ENCODE peak calls at places on chromosome 12, in six cellular contexts. Q is RWPE1, F is GM10248, E is body of pancreas, B is fibroblast of pulmonary artery, I is nephron progenitor cell. Y is an unnamed sample.

GRCh38 chr12:39296496-39296895 is 146.4 kb downstream of the KIF21A start:
- DNase-seq in F (no peak), E (no peak), Q (no peak), B (no peak), I (no peak), Y (no peak)

GRCh38 chr12:123655420-123655819 is 15.5 kb upstream of the TCTN2 start:
- DNase-seq in E (no peak), I (no peak), Q (no peak), F (peak; percentile 47), B (no peak), Y (no peak)

GRCh38 chr12:70787612-70788011 is 132.9 kb downstream of the PTPRR start:
- DNase-seq in B (no peak), Q (no peak), F (no peak), I (no peak), E (no peak), Y (no peak)

GRCh38 chr12:22851532-22851931 is 226.6 kb downstream of the ETNK1 start:
- DNase-seq in Q (no peak), E (no peak), B (no peak), F (no peak), I (no peak), Y (no peak)

GRCh38 chr12:81797100-81797499 is 38.0 kb upstream of the PPFIA2 start:
- DNase-seq in B (peak; percentile 25), F (no peak), I (no peak), Q (peak; percentile 7), E (no peak), Y (no peak)

GRCh38 chr12:89750821-89751227 is 42.2 kb upstream of the ATP2B1 start:
- DNase-seq in F (no peak), I (no peak), B (peak; percentile 35), Q (no peak), E (no peak), Y (no peak)

GRCh38 chr12:10194160-10194559 is 15.3 kb downstream of the TMEM52B start:
- DNase-seq in Q (no peak), B (no peak), E (no peak), F (no peak), I (no peak), Y (no peak)

GRCh38 chr12:68639396-68639767 is 28.7 kb downstream of the RAP1B start:
- DNase-seq in E (no peak), I (no peak), Q (no peak), F (no peak), B (no peak), Y (no peak)

GRCh38 chr12:132291402-132292175 is 37.8 kb downstream of the GALNT9 start:
- DNase-seq in F (no peak), E (no peak), B (no peak), I (no peak), Q (no peak), Y (no peak)

GRCh38 chr12:119180380-119181040 is 1.8 kb downstream of the HSPB8 start:
- DNase-seq in I (no peak), E (peak; percentile 9), B (peak; percentile 67), F (no peak), Q (no peak), Y (no peak)

GRCh38 chr12:39368096-39368495 is 74.8 kb downstream of the KIF21A start:
- DNase-seq in F (no peak), B (no peak), Q (peak; percentile 5), E (no peak), I (no peak), Y (no peak)

GRCh38 chr12:92574046-92574783 is 128.6 kb upstream of the PLEKHG7 start:
- DNase-seq in F (no peak), I (no peak), E (peak; percentile 25), Q (no peak), B (no peak), Y (peak; percentile 41)

GRCh38 chr12:61860439-61860838 is 399.8 kb upstream of the USP15 start:
- DNase-seq in I (no peak), Q (no peak), F (no peak), E (no peak), B (no peak), Y (no peak)

GRCh38 chr12:92075425-92075891 is 70.2 kb downstream of the BTG1 start:
- DNase-seq in I (no peak), E (no peak), B (peak; percentile 65), Q (no peak), F (no peak), Y (no peak)

GRCh38 chr12:16076553-16076952 is 165.4 kb downstream of the DERA start:
- DNase-seq in E (peak; percentile 9), Q (peak; percentile 12), F (peak; percentile 18), I (peak; percentile 2), B (peak; percentile 29), Y (peak; percentile 34)

GRCh38 chr12:51424094-51424661 is 453 bp upstream of the SLC4A8 start:
- DNase-seq in I (no peak), F (no peak), B (no peak), E (no peak), Q (no peak), Y (no peak)

GRCh38 chr12:51415931-51416330 is 8.7 kb upstream of the SLC4A8 start:
- DNase-seq in E (no peak), B (no peak), F (no peak), Q (peak; percentile 53), I (no peak), Y (no peak)

GRCh38 chr12:51421266-51421884 is 3.3 kb upstream of the SLC4A8 start:
- DNase-seq in I (peak; percentile 61), Q (peak; percentile 59), B (peak; percentile 80), E (peak; percentile 78), F (peak; percentile 59), Y (peak; percentile 54)

GRCh38 chr12:51417826-51418225 is 6.8 kb upstream of the SLC4A8 start:
- DNase-seq in B (no peak), Q (no peak), F (no peak), I (no peak), E (no peak), Y (no peak)

GRCh38 chr12:51419473-51420228 is 5.0 kb upstream of the SLC4A8 start:
- DNase-seq in B (peak; percentile 20), E (no peak), I (no peak), F (no peak), Q (no peak), Y (no peak)
- TF ChIP-seq CTCF in B (peak; percentile 17), E (no peak), I (no peak), F (no peak), Q (no peak), Y (no peak)

GRCh38 chr12:78387721-78388120 is 476.9 kb upstream of the SYT1 start:
- DNase-seq in Q (no peak), I (no peak), F (no peak), B (no peak), E (no peak), Y (no peak)

GRCh38 chr12:78396538-78396937 is 468.0 kb upstream of the SYT1 start:
- DNase-seq in I (no peak), F (no peak), B (no peak), E (no peak), Q (no peak), Y (no peak)

GRCh38 chr12:78388461-78388860 is 476.1 kb upstream of the SYT1 start:
- DNase-seq in B (no peak), Q (no peak), F (no peak), I (no peak), E (no peak), Y (no peak)

GRCh38 chr12:78390920-78391319 is 473.7 kb upstream of the SYT1 start:
- DNase-seq in I (no peak), F (no peak), E (no peak), Q (no peak), B (no peak), Y (no peak)

GRCh38 chr12:78392918-78393317 is 471.7 kb upstream of the SYT1 start:
- DNase-seq in F (no peak), B (peak; percentile 46), I (no peak), Q (no peak), E (no peak), Y (no peak)
- TF ChIP-seq CTCF in F (no peak), B (peak; percentile 13), I (no peak), Q (no peak), E (no peak), Y (no peak)

DNA sequence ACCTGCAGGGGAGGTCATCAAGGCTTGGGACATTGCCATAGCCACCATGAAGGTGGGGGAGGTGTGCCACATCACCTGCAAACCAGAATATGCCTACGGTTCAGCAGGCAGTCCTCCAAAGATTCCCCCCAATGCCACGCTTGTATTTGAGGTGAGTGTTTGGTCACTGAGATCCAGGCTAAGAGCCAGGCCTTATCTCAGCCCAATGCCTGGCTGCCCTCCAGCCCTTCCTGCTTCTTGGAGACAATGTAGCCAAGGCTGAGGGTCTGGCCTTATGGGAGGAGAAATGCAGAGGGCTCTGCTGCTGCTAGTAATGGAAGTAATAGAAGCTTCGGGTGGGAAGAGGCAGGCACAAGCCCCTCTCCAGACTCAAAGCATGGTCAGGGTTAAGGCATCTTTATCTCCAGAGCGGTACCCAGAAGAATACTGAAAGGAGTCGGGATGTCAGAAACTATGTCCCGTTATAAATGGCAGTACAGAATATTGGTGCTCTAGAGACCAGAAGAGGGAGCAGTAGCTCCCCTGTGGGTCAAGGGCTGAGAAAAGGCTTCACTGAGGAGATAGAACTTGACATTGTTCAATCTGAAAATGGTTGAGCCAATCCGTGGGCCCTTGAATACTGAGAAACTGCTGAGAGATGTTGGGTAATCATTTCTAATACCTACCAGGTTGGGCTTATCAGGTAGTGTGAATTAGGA is 3.1 kb downstream of the FKBP4 start:
- DNase-seq in F (no peak), I (no peak), B (peak; percentile 53), Q (no peak), E (peak; percentile 68), Y (no peak)
- TF ChIP-seq CTCF in F (peak; percentile 21), I (peak; percentile 13), B (peak; percentile 23), Q (no peak), E (no peak), Y (no peak)

GRCh38 chr12:51217133-51217967 is 512 bp downstream of the POU6F1 start:
- DNase-seq in B (peak; percentile 15), I (peak; percentile 61), E (peak; percentile 69), F (peak; percentile 81), Q (peak; percentile 46), Y (peak; percentile 49)
- TF ChIP-seq CTCF in B (no peak), I (no peak), E (no peak), F (peak; percentile 51), Q (peak; percentile 17), Y (no peak)

GRCh38 chr12:67222302-67222701 is 46.9 kb upstream of the CAND1 start:
- DNase-seq in I (no peak), B (peak; percentile 14), Q (peak; percentile 23), F (no peak), E (peak; percentile 1), Y (peak; percentile 36)
- TF ChIP-seq CTCF in I (peak; percentile 35), B (peak; percentile 32), Q (peak; percentile 35), F (no peak), E (no peak), Y (peak; percentile 47)